ENCODE peak calls at places on chromosomes 3 and 15, in four cellular contexts. D is fibroblast of lung, U is mesendoderm, W is cardiac muscle cell. S is an unnamed sample. For H3K4me1, the result is how much of the 10 kb centered on the place peaks cover.

GRCh38 chr15:68413363-68414255 is 18.4 kb downstream of the ITGA11 start:
- DNase-seq in D (no peak), U (no peak), W (no peak), S (no peak)

GRCh38 chr3:52341123-52341522 is 25.0 kb downstream of the DNAH1 start:
- DNase-seq in D (no peak), U (no peak), W (no peak), S (no peak)

GRCh38 chr3:149442845-149443544 is 31.5 kb upstream of the TM4SF4 start:
- DNase-seq in D (peak), U (no peak), W (peak), S (no peak)

GRCh38 chr15:39448409-39448808 is 132.5 kb upstream of the THBS1 start:
- DNase-seq in D (no peak), U (no peak), W (no peak), S (no peak)

GRCh38 chr3:10956991-10957390 is 35.6 kb upstream of the SLC6A1 start:
- DNase-seq in D (no peak), U (no peak), W (no peak), S (no peak)

GRCh38 chr3:188513662-188514328 is 359.8 kb downstream of the LPP start:
- DNase-seq in D (no peak), U (peak), W (no peak), S (no peak)

GRCh38 chr3:179347383-179348194 is at the start of gene MFN1:
- DNase-seq in D (peak), U (peak), W (peak), S (peak)

GRCh38 chr15:68620721-68621528 is 42.1 kb downstream of the CORO2B start:
- DNase-seq in D (peak), U (no peak), W (peak), S (no peak)

GRCh38 chr3:161989012-161989411 is 492.4 kb downstream of the OTOL1 start:
- DNase-seq in D (no peak), U (no peak), W (no peak), S (no peak)

GRCh38 chr15:100152463-100152862 is 189.3 kb downstream of the ADAMTS17 start:
- DNase-seq in D (no peak), U (no peak), W (no peak), S (no peak)

GRCh38 chr15:67822537-67823370 is 2.6 kb upstream of the SKOR1 start:
- DNase-seq in D (no peak), U (no peak), W (no peak), S (no peak)

GRCh38 chr15:49415638-49416037 is 7.4 kb upstream of the FGF7 start:
- DNase-seq in D (peak), U (no peak), W (peak), S (no peak)

GRCh38 chr3:106860182-106860581 is 517.1 kb upstream of the CCDC54 start:
- DNase-seq in D (peak), U (no peak), W (no peak), S (no peak)

GRCh38 chr3:47613723-47614122 is 35.1 kb upstream of the CSPG5 start:
- DNase-seq in D (no peak), U (peak), W (no peak), S (no peak)

GRCh38 chr3:59469948-59470723 is 420.3 kb upstream of the CFAP20DC start:
- DNase-seq in D (peak), U (no peak), W (no peak), S (no peak)

GRCh38 chr15:99450896-99451358 is 114.9 kb upstream of the MEF2A start:
- DNase-seq in D (no peak), U (no peak), W (peak), S (no peak)

GRCh38 chr3:55910543-55910942 is 423.4 kb upstream of the WNT5A start:
- DNase-seq in D (peak), U (no peak), W (peak), S (no peak)

GRCh38 chr3:188049890-188050530 is 103.9 kb upstream of the LPP start:
- DNase-seq in D (no peak), U (no peak), W (no peak), S (no peak)

GRCh38 chr3:68878322-68878721 is 54.0 kb downstream of the TAFA4 start:
- DNase-seq in D (peak), U (peak), W (peak), S (no peak)

GRCh38 chr15:101469520-101470288 is 19.8 kb downstream of the PCSK6 start:
- DNase-seq in D (no peak), U (no peak), W (peak), S (no peak)

GRCh38 chr3:194985031-194985578 is 285.9 kb downstream of the XXYLT1 start:
- DNase-seq in D (peak), U (peak), W (peak), S (peak)

GRCh38 chr15:32029862-32030781 is at the start of gene CHRNA7:
- DNase-seq in D (peak), U (peak), W (peak), S (no peak)

GRCh38 chr15:90857337-90857736 is 11.1 kb upstream of the FURIN start:
- DNase-seq in D (no peak), U (no peak), W (no peak), S (no peak)
- H3K4me1 ChIP-seq in D (under half), U (under half), W (under half), S (under half)

GRCh38 chr3:110583373-110583935 is 488.2 kb upstream of the NECTIN3 start:
- DNase-seq in D (peak), U (peak), W (no peak), S (no peak)
- H3K4me1 ChIP-seq in D (under half), U (under half), W (under half), S (under half)

GRCh38 chr3:152281032-152281713 is 12.4 kb downstream of the MBNL1 start:
- DNase-seq in D (no peak), U (peak), W (peak), S (no peak)
- H3K4me1 ChIP-seq in D (under half), U (under half), W (half or more), S (half or more)

DNA sequence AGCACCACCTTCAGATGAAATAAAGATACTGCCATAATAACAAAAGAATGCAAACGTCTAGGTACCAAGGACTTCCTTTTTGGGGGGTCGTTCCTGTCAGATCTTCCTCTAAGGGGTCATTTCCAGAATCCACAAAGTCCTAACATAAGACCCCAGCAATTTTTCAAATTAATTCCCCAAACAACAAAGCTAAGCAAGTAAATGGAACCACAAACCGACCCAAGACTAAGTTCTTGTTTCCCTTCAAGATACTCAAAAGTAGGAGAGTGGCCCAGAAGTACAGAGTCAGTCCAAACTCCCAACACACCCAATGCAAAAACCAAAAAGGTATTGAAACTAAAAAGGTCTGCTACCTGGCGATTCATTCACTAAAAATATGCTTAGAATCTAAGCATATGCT is 1.2 kb downstream of the RYK start:
- DNase-seq in D (no peak), U (no peak), W (no peak), S (no peak)
- H3K4me1 ChIP-seq in D (under half), U (under half), W (under half), S (under half)

DNA sequence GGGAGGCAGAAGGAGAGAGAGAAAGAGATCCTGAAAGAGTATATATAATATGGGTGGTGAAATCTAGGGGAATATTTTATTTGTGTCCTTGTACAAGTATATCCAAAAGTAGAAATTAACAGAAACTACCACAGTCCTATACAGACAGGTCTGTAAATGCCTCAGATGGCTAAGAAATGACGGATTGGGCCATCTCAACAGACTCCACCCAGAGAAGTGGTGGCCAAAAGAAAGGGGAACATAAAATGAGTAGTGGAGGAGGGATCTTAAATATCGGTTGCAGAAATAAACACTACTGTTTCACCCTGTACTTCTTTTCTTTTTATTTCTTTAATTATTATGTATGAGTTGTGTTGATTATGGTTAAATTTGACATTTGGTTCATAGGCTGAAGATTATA is 47.7 kb downstream of the CCR3 start:
- DNase-seq in D (no peak), U (no peak), W (no peak), S (no peak)
- H3K4me1 ChIP-seq in D (under half), U (under half), W (under half), S (under half)

GRCh38 chr3:15638193-15638890 is 36.8 kb downstream of the BTD start:
- DNase-seq in D (peak), U (no peak), W (peak), S (no peak)
- H3K4me1 ChIP-seq in D (under half), U (under half), W (under half), S (under half)

DNA sequence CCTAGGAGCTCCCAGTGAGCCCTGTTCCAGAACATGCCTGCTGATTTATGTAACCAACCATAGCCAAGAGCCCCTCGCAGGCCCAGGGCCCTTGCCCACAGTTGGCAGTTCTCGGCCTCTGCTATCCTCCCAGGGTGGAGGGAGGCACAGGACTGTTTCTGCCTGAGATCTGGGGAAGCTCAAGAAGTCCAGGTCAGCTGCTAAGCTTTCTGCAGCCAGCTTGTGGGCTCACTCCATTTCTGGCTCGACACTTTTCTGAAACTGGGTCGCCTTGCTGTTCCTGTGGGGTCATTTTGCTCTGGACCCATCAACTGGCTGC is 72.5 kb upstream of the HERC1 start:
- DNase-seq in D (no peak), U (no peak), W (no peak), S (no peak)
- H3K4me1 ChIP-seq in D (under half), U (under half), W (under half), S (under half)

GRCh38 chr3:127798716-127799115 is 23.6 kb downstream of the MGLL start:
- DNase-seq in D (no peak), U (no peak), W (no peak), S (no peak)

GRCh38 chr3:127801914-127802313 is 20.4 kb downstream of the MGLL start:
- DNase-seq in D (no peak), U (no peak), W (no peak), S (no peak)

GRCh38 chr3:127796751-127797150 is 25.6 kb downstream of the MGLL start:
- DNase-seq in D (no peak), U (no peak), W (no peak), S (no peak)

GRCh38 chr3:127800508-127800907 is 21.8 kb downstream of the MGLL start:
- DNase-seq in D (no peak), U (no peak), W (peak), S (no peak)

GRCh38 chr3:127799476-127800222 is 22.7 kb downstream of the MGLL start:
- DNase-seq in D (peak), U (no peak), W (peak), S (no peak)
- H3K4me1 ChIP-seq in D (under half), U (under half), W (under half), S (under half)

GRCh38 chr3:31999902-32000439 is 18.4 kb downstream of the ZNF860 start:
- DNase-seq in D (no peak), U (no peak), W (no peak), S (no peak)
- H3K4me1 ChIP-seq in D (under half), U (under half), W (under half), S (under half)